ENCODE peak calls at places on chromosomes 11 and 22, in ten cellular contexts. T is HCT116, P is GM12891, N is GM12892, O is sigmoid colon, F is stomach, M is esophagus muscularis mucosa, S is H1, U is spleen, Q is prostate gland. Z is an unnamed sample.

GRCh38 chr11:36300651-36301050 is 4.6 kb downstream of the PRR5L start:
- DNase-seq in T (no peak), P (no peak), N (no peak), O (peak; percentile 70), F (peak; percentile 91), M (peak; percentile 68), S (no peak), U (peak; percentile 82), Q (peak; percentile 40), Z (peak; percentile 85)

GRCh38 chr22:27331526-27332281 is 469.9 kb downstream of the MN1 start:
- DNase-seq in T (no peak), P (no peak), N (no peak), O (peak; percentile 74), F (peak; percentile 34), M (peak; percentile 88), S (peak; percentile 73), U (no peak), Q (no peak), Z (peak; percentile 38)

GRCh38 chr11:104918113-104918824 is 20.0 kb upstream of the CASP12 start:
- DNase-seq in T (no peak), P (no peak), N (no peak), O (no peak), F (no peak), M (no peak), S (no peak), U (no peak), Q (no peak), Z (no peak)

GRCh38 chr11:7353100-7353499 is 101.4 kb downstream of the SYT9 start:
- DNase-seq in T (peak; percentile 22), P (peak; percentile 9), N (peak; percentile 5), O (no peak), F (no peak), M (no peak), S (peak; percentile 60), U (no peak), Q (no peak), Z (peak; percentile 11)

GRCh38 chr11:61080526-61080925 is 21.8 kb upstream of the CD5 start:
- DNase-seq in T (no peak), P (no peak), N (no peak), O (no peak), F (no peak), M (no peak), S (no peak), U (no peak), Q (no peak), Z (no peak)

GRCh38 chr11:32890843-32891656 is 1.6 kb upstream of the QSER1 start:
- DNase-seq in T (no peak), P (no peak), N (no peak), O (no peak), F (no peak), M (no peak), S (no peak), U (no peak), Q (no peak), Z (peak; percentile 19)

GRCh38 chr11:130300567-130300966 is 14.2 kb downstream of the ZBTB44 start:
- DNase-seq in T (no peak), P (no peak), N (no peak), O (no peak), F (no peak), M (no peak), S (no peak), U (no peak), Q (no peak), Z (no peak)

GRCh38 chr11:11786234-11786633 is 55.5 kb upstream of the USP47 start:
- DNase-seq in T (no peak), P (no peak), N (no peak), O (no peak), F (no peak), M (peak; percentile 34), S (no peak), U (no peak), Q (no peak), Z (no peak)

GRCh38 chr11:114612686-114613085 is 17.1 kb upstream of the NXPE4 start:
- DNase-seq in T (no peak), P (no peak), N (no peak), O (no peak), F (no peak), M (no peak), S (no peak), U (no peak), Q (peak; percentile 0), Z (no peak)

GRCh38 chr11:121478895-121479281 is 26.1 kb upstream of the SORL1-AS1 start:
- DNase-seq in T (no peak), P (no peak), N (no peak), O (no peak), F (no peak), M (no peak), S (no peak), U (no peak), Q (no peak), Z (no peak)

GRCh38 chr22:43923191-43923590 is 414 bp upstream of the PNPLA3 start:
- DNase-seq in T (no peak), P (no peak), N (no peak), O (no peak), F (no peak), M (no peak), S (peak; percentile 56), U (no peak), Q (no peak), Z (no peak)

DNA sequence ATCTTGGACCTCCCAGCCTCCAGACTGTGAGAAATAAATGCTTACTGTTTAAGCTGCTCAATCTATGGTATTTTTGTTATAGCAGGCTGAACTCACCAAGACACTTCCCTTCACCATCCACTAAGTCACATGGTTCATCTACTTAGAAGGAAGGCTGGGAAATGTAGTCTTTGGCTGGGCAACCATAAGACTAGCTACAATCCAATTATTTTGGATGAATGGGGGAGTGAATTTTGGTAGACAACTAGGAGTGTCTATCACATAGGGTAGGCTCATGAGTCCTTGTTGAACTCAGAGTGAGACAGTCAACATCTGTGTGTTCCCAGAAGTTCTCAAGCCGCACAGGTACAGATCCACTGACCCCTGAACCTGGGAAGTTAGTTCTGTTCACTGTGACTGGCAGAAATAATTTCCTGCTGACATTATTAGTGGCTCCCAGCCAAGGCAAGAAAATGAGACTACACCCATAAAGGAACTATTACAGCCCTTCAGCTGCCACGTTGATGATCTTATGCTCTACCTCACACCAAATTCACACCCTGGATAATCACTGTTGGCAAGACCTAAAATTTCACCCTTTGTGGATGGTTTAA is 3.1 kb upstream of the SLC35C1 start:
- DNase-seq in T (no peak), P (no peak), N (no peak), O (peak; percentile 34), F (peak; percentile 32), M (no peak), S (peak; percentile 19), U (no peak), Q (no peak), Z (peak; percentile 49)
- TF ChIP-seq POLR2A in T (no peak), P (no peak), N (no peak), O (no peak), F (no peak), M (no peak), S (no peak), U (no peak), Q (no peak), Z (no peak)

GRCh38 chr11:126753990-126754389 is 246.6 kb downstream of the KIRREL3 start:
- DNase-seq in T (no peak), P (no peak), N (no peak), O (no peak), F (no peak), M (no peak), S (no peak), U (no peak), Q (no peak), Z (no peak)
- TF ChIP-seq POLR2AphosphoS5 in T (no peak), P (no peak), N (no peak), O (no peak), F (no peak), M (no peak), S (no peak), U (no peak), Q (no peak), Z (no peak)

GRCh38 chr11:47447906-47448305 is 1.0 kb downstream of the RAPSN start:
- DNase-seq in T (no peak), P (no peak), N (no peak), O (no peak), F (no peak), M (no peak), S (no peak), U (no peak), Q (no peak), Z (no peak)

GRCh38 chr11:47451436-47451835 is 2.5 kb upstream of the RAPSN start:
- DNase-seq in T (no peak), P (no peak), N (no peak), O (no peak), F (no peak), M (no peak), S (no peak), U (no peak), Q (no peak), Z (no peak)

GRCh38 chr11:47449541-47449940 is 605 bp upstream of the RAPSN start:
- DNase-seq in T (no peak), P (no peak), N (no peak), O (no peak), F (no peak), M (no peak), S (no peak), U (no peak), Q (no peak), Z (no peak)

GRCh38 chr11:47446833-47447232 is 2.1 kb downstream of the RAPSN start:
- DNase-seq in T (no peak), P (no peak), N (no peak), O (no peak), F (no peak), M (no peak), S (no peak), U (no peak), Q (no peak), Z (no peak)

GRCh38 chr11:47448566-47449427 is at the start of gene RAPSN:
- DNase-seq in T (no peak), P (no peak), N (no peak), O (no peak), F (no peak), M (no peak), S (no peak), U (no peak), Q (no peak), Z (no peak)
- TF ChIP-seq POLR2A in T (no peak), P (no peak), N (no peak), O (no peak), F (no peak), M (no peak), S (no peak), U (no peak), Q (no peak), Z (no peak)

DNA sequence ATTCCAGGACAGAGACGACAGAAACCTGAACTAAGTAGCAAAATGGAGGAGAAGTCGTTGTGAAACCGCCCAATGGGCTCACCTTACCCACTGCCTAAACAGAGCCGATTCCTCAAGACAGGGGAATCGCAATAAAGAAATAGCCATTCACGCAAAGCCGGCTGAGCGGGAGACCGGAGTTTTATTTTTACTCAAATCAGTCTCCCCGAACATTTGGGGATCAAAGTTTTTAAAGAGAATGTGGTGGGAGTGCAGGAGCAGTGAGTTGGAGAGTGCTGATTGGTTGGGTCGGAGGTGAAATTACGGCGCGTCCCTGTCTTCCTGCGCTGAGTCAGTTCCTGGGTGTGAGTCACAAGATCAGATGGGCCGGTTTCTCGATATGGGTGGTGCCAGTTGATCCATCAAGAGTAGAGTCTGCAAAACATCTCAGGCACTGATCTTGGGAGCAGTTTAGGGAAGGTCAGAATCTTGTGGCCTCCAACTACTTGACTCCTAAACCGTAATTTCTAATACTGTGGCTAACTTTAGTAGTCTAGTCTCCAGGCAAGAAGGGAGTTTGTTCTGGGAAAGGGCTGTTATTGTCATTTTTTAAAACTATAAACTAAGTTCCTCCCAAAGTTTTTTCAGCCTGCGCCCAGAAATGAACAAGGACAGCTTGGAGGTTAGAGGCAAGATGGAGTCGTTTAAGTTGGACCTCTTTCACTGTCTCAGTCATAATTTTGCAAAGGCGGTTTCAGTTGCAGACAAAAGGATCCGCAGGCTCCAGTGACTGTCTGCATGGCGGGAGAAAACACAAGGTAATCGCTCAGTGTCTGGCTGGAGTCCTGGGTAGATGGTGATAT is 34.1 kb downstream of the OR4D9 start:
- DNase-seq in T (peak; percentile 91), P (no peak), N (no peak), O (no peak), F (no peak), M (no peak), S (no peak), U (no peak), Q (no peak), Z (no peak)
- TF ChIP-seq POLR2AphosphoS5 in T (peak; percentile 84), P (no peak), N (no peak), O (no peak), F (no peak), M (no peak), S (no peak), U (no peak), Q (no peak), Z (no peak)

Z was measured in transverse colon.